ENCODE peak calls at places on chromosomes 12 and 14, in eight cellular contexts. A is lung, Q is heart left ventricle, C is stomach, U is BJ, W is HCT116, M is PC-3, K is left ventricle myocardium inferior. D is an unnamed sample.

GRCh38 chr12:55847603-55848329 is 5.0 kb upstream of the MMP19 start:
- DNase-seq in A (peak), Q (peak), C (peak), U (peak), W (no peak), M (peak), K (peak), D (no peak)

GRCh38 chr12:42135264-42135814 is 9.3 kb downstream of the GXYLT1 start:
- DNase-seq in A (no peak), Q (no peak), C (no peak), U (no peak), W (no peak), M (peak), K (no peak), D (no peak)

GRCh38 chr12:124480469-124481256 is 86.7 kb downstream of the NCOR2 start:
- DNase-seq in A (no peak), Q (peak), C (peak), U (no peak), W (no peak), M (peak), K (peak), D (no peak)

GRCh38 chr12:89154743-89155530 is 197.4 kb downstream of the DUSP6 start:
- DNase-seq in A (no peak), Q (no peak), C (no peak), U (no peak), W (no peak), M (no peak), K (no peak), D (no peak)

GRCh38 chr12:100753837-100754236 is 40.7 kb upstream of the ANO4 start:
- DNase-seq in A (no peak), Q (no peak), C (no peak), U (no peak), W (no peak), M (peak), K (no peak), D (no peak)

GRCh38 chr12:131390408-131391100 is 320.3 kb upstream of the SFSWAP start:
- DNase-seq in A (no peak), Q (no peak), C (no peak), U (no peak), W (peak), M (peak), K (no peak), D (peak)

GRCh38 chr14:95023886-95024285 is 133.4 kb downstream of the DICER1 start:
- DNase-seq in A (peak), Q (no peak), C (no peak), U (no peak), W (no peak), M (no peak), K (no peak), D (no peak)

GRCh38 chr12:20404576-20405346 is 36.4 kb downstream of the PDE3A start:
- DNase-seq in A (no peak), Q (no peak), C (peak), U (no peak), W (no peak), M (no peak), K (peak), D (no peak)

GRCh38 chr14:96614528-96614927 is 112.3 kb downstream of the PAPOLA start:
- DNase-seq in A (no peak), Q (no peak), C (no peak), U (no peak), W (no peak), M (no peak), K (no peak), D (no peak)

GRCh38 chr14:88189840-88190191 is 133.3 kb downstream of the KCNK10 start:
- DNase-seq in A (no peak), Q (no peak), C (no peak), U (no peak), W (no peak), M (no peak), K (no peak), D (no peak)

GRCh38 chr12:98002887-98003493 is 512.4 kb upstream of the TMPO start:
- DNase-seq in A (peak), Q (no peak), C (peak), U (no peak), W (peak), M (peak), K (no peak), D (peak)

GRCh38 chr14:69573841-69574265 is 818 bp downstream of the CCDC177 start:
- DNase-seq in A (no peak), Q (no peak), C (no peak), U (no peak), W (no peak), M (no peak), K (no peak), D (no peak)

GRCh38 chr12:15772405-15773018 is 16.7 kb downstream of the EPS8 start:
- DNase-seq in A (no peak), Q (no peak), C (no peak), U (no peak), W (no peak), M (peak), K (no peak), D (no peak)

DNA sequence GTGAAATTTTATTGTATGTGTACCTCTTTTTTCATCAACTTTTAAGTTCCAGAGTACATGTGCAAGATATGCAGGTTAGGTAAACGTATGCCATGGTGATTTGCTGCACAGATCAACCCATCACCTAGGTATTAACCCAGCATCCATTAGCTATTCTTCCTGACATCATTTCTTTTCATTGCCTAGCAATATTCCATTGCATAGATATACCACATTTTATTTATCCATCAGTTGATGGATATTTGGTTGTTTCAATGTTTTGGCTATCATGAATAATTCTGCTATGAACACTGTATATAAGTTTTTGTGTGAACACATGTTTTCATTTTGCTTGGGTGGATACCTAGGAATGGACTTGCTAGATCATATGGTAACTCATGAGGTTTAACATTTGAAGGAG is 439.9 kb upstream of the SOX5 start:
- DNase-seq in A (no peak), Q (no peak), C (no peak), U (no peak), W (no peak), M (no peak), K (no peak), D (no peak)
- TF ChIP-seq CTCF in A (no peak), Q (no peak), C (no peak), U (no peak), W (no peak), M (no peak), K (no peak), D (no peak)

DNA sequence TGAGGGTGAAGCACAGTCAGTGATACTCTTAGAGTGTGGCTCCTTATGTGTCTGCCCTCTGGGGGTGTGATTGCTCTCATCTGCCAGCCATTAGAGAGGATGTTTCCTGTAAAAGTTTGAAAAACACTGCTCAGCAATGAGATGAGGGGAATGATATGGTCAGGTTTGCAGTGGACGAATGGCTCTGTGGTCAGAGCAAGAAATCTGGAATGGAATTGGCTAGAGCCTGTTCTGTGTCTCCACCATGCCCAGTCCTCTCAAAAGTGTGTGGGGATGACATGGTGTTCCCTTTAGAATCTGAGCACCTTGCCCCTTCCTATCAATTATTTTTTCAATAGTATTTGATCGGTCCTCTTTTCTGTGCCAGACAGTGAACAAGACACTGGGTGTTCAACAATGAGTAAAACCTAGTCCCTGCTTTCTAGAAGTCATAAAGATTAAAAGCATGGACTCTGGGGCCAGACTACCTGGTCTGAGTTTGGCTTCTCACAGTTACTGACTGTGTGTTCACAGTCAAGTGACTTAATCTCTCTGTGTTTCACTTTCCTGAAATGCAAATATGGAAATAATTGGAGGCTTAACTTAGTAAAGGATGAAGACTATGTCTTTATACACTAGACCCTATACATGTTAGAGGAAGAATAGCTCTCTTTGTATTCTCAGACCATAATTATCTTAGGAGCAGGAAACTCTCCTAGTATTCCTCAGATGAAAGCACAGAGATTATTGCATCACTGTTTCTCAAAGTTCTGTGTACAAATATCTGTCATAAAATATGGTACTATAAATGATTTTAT is 1.6 kb downstream of the ACSS3 start:
- DNase-seq in A (no peak), Q (no peak), C (no peak), U (no peak), W (no peak), M (no peak), K (no peak), D (no peak)
- TF ChIP-seq CTCF in A (no peak), Q (no peak), C (no peak), U (no peak), W (no peak), M (no peak), K (no peak), D (no peak)

GRCh38 chr12:27343255-27344000 is 10.8 kb downstream of the BMAL2 start:
- DNase-seq in A (no peak), Q (no peak), C (no peak), U (peak), W (no peak), M (peak), K (no peak), D (no peak)
- TF ChIP-seq CTCF in A (no peak), Q (no peak), C (no peak), U (no peak), W (no peak), M (no peak), K (no peak), D (no peak)

DNA sequence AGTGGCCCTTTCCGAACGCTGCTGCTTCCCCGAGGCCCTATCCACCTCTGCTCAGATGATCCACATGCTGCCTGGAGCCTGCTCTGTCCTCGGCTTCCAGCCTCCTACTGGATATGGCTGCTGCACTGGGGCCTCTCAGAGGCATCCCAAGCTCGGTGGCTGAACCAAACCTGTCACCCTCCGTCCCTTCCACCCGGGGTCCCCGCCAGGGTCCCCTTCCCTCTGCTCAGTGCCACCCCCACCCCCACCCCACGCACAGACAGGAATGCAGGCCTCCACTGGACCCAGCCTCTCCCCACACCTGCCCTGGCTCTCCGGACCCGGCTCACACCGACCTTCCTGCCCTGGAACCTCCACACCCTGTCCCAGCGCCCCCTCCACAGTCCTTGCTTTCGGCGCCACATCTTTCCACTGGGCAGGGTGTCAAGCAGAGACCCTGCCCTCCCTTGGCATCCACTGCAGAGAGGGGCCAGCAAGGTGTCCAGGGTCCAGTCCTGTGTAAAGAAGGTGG is 6.1 kb downstream of the CEP170B start:
- DNase-seq in A (no peak), Q (no peak), C (no peak), U (no peak), W (no peak), M (no peak), K (no peak), D (no peak)
- TF ChIP-seq CTCF in A (no peak), Q (no peak), C (no peak), U (no peak), W (no peak), M (no peak), K (no peak), D (no peak)